ENCODE peak calls at places on chromosome 5, in five cellular contexts. One of them, this sample, is unnamed.

GRCh38 chr5:137096149-137097103 is 402.7 kb downstream of the SPOCK1 start:
- DNase-seq in stimulated activated CD8-positive, alpha-beta memory T cell treated with anti-CD3 and anti-CD28 coated beads, Interleukin-4, amount 100 ng/mL, for 1 hour: no peak
- DNase-seq in HuH-7.5: no peak
- DNase-seq in OCI-M1: no peak
- DNase-seq in spleen: no peak
- DNase-seq in this sample: no peak

GRCh38 chr5:67578011-67578410 is 381.4 kb upstream of the CD180 start:
- DNase-seq in stimulated activated CD8-positive, alpha-beta memory T cell treated with anti-CD3 and anti-CD28 coated beads, Interleukin-4, amount 100 ng/mL, for 1 hour: no peak
- DNase-seq in HuH-7.5: no peak
- DNase-seq in OCI-M1: no peak
- DNase-seq in spleen: no peak
- DNase-seq in this sample: no peak

GRCh38 chr5:32342656-32343055 is 29.9 kb upstream of the MTMR12 start:
- DNase-seq in stimulated activated CD8-positive, alpha-beta memory T cell treated with anti-CD3 and anti-CD28 coated beads, Interleukin-4, amount 100 ng/mL, for 1 hour: no peak
- DNase-seq in HuH-7.5: no peak
- DNase-seq in OCI-M1: no peak
- DNase-seq in spleen: no peak
- DNase-seq in this sample: no peak

GRCh38 chr5:167587768-167588167 is 703.7 kb upstream of the WWC1 start:
- DNase-seq in stimulated activated CD8-positive, alpha-beta memory T cell treated with anti-CD3 and anti-CD28 coated beads, Interleukin-4, amount 100 ng/mL, for 1 hour: no peak
- DNase-seq in HuH-7.5: peak
- DNase-seq in OCI-M1: peak
- DNase-seq in spleen: no peak
- DNase-seq in this sample: no peak

GRCh38 chr5:168187599-168187998 is 103.8 kb upstream of the WWC1 start:
- DNase-seq in stimulated activated CD8-positive, alpha-beta memory T cell treated with anti-CD3 and anti-CD28 coated beads, Interleukin-4, amount 100 ng/mL, for 1 hour: no peak
- DNase-seq in HuH-7.5: no peak
- DNase-seq in OCI-M1: no peak
- DNase-seq in spleen: no peak
- DNase-seq in this sample: no peak

GRCh38 chr5:40813698-40814281 is 15.6 kb upstream of the PRKAA1 start:
- DNase-seq in stimulated activated CD8-positive, alpha-beta memory T cell treated with anti-CD3 and anti-CD28 coated beads, Interleukin-4, amount 100 ng/mL, for 1 hour: no peak
- DNase-seq in HuH-7.5: no peak
- DNase-seq in OCI-M1: no peak
- DNase-seq in spleen: no peak
- DNase-seq in this sample: no peak

GRCh38 chr5:124596595-124597388 is 149.6 kb downstream of the ZNF608 start:
- DNase-seq in stimulated activated CD8-positive, alpha-beta memory T cell treated with anti-CD3 and anti-CD28 coated beads, Interleukin-4, amount 100 ng/mL, for 1 hour: no peak
- DNase-seq in HuH-7.5: no peak
- DNase-seq in OCI-M1: no peak
- DNase-seq in spleen: no peak
- DNase-seq in this sample: peak

GRCh38 chr5:72427488-72428437 is 79.4 kb downstream of the ZNF366 start:
- DNase-seq in stimulated activated CD8-positive, alpha-beta memory T cell treated with anti-CD3 and anti-CD28 coated beads, Interleukin-4, amount 100 ng/mL, for 1 hour: no peak
- DNase-seq in HuH-7.5: no peak
- DNase-seq in OCI-M1: no peak
- DNase-seq in spleen: no peak
- DNase-seq in this sample: no peak

GRCh38 chr5:44001675-44002380 is 387.4 kb downstream of the FGF10 start:
- DNase-seq in stimulated activated CD8-positive, alpha-beta memory T cell treated with anti-CD3 and anti-CD28 coated beads, Interleukin-4, amount 100 ng/mL, for 1 hour: no peak
- DNase-seq in HuH-7.5: no peak
- DNase-seq in OCI-M1: no peak
- DNase-seq in spleen: no peak
- DNase-seq in this sample: no peak

GRCh38 chr5:58185397-58186195 is 274.3 kb downstream of the PLK2 start:
- DNase-seq in stimulated activated CD8-positive, alpha-beta memory T cell treated with anti-CD3 and anti-CD28 coated beads, Interleukin-4, amount 100 ng/mL, for 1 hour: no peak
- DNase-seq in HuH-7.5: no peak
- DNase-seq in OCI-M1: no peak
- DNase-seq in spleen: no peak
- DNase-seq in this sample: no peak

GRCh38 chr5:148205044-148205813 is 2.4 kb downstream of the SPINK6 start:
- DNase-seq in stimulated activated CD8-positive, alpha-beta memory T cell treated with anti-CD3 and anti-CD28 coated beads, Interleukin-4, amount 100 ng/mL, for 1 hour: no peak
- DNase-seq in HuH-7.5: no peak
- DNase-seq in OCI-M1: peak
- DNase-seq in spleen: no peak
- DNase-seq in this sample: no peak

GRCh38 chr5:132272341-132273210 is 15.1 kb downstream of the PDLIM4 start:
- DNase-seq in stimulated activated CD8-positive, alpha-beta memory T cell treated with anti-CD3 and anti-CD28 coated beads, Interleukin-4, amount 100 ng/mL, for 1 hour: peak
- DNase-seq in HuH-7.5: peak
- DNase-seq in OCI-M1: peak
- DNase-seq in spleen: peak
- DNase-seq in this sample: peak

GRCh38 chr5:179250561-179251225 is 94.6 kb downstream of the ADAMTS2 start:
- DNase-seq in stimulated activated CD8-positive, alpha-beta memory T cell treated with anti-CD3 and anti-CD28 coated beads, Interleukin-4, amount 100 ng/mL, for 1 hour: no peak
- DNase-seq in HuH-7.5: no peak
- DNase-seq in OCI-M1: no peak
- DNase-seq in spleen: peak
- DNase-seq in this sample: no peak

GRCh38 chr5:133969654-133970324 is 1.4 kb upstream of the C5orf15 start:
- DNase-seq in stimulated activated CD8-positive, alpha-beta memory T cell treated with anti-CD3 and anti-CD28 coated beads, Interleukin-4, amount 100 ng/mL, for 1 hour: no peak
- DNase-seq in HuH-7.5: no peak
- DNase-seq in OCI-M1: peak
- DNase-seq in spleen: no peak
- DNase-seq in this sample: peak

GRCh38 chr5:178331491-178331981 is 98.9 kb upstream of the PHYKPL start:
- DNase-seq in stimulated activated CD8-positive, alpha-beta memory T cell treated with anti-CD3 and anti-CD28 coated beads, Interleukin-4, amount 100 ng/mL, for 1 hour: no peak
- DNase-seq in HuH-7.5: no peak
- DNase-seq in OCI-M1: no peak
- DNase-seq in spleen: peak
- DNase-seq in this sample: no peak

GRCh38 chr5:152912924-152913323 is 507.8 kb upstream of the NMUR2 start:
- DNase-seq in stimulated activated CD8-positive, alpha-beta memory T cell treated with anti-CD3 and anti-CD28 coated beads, Interleukin-4, amount 100 ng/mL, for 1 hour: no peak
- DNase-seq in HuH-7.5: no peak
- DNase-seq in OCI-M1: no peak
- DNase-seq in spleen: no peak
- DNase-seq in this sample: no peak

GRCh38 chr5:173673295-173674170 is 57.1 kb upstream of the BOD1 start:
- DNase-seq in stimulated activated CD8-positive, alpha-beta memory T cell treated with anti-CD3 and anti-CD28 coated beads, Interleukin-4, amount 100 ng/mL, for 1 hour: no peak
- DNase-seq in HuH-7.5: no peak
- DNase-seq in OCI-M1: no peak
- DNase-seq in spleen: no peak
- DNase-seq in this sample: no peak

GRCh38 chr5:146072595-146072994 is 32.8 kb downstream of the PLAC8L1 start:
- DNase-seq in stimulated activated CD8-positive, alpha-beta memory T cell treated with anti-CD3 and anti-CD28 coated beads, Interleukin-4, amount 100 ng/mL, for 1 hour: no peak
- DNase-seq in HuH-7.5: no peak
- DNase-seq in OCI-M1: no peak
- DNase-seq in spleen: no peak
- DNase-seq in this sample: no peak

GRCh38 chr5:154771383-154771901 is 16.3 kb downstream of the LARP1 start:
- DNase-seq in stimulated activated CD8-positive, alpha-beta memory T cell treated with anti-CD3 and anti-CD28 coated beads, Interleukin-4, amount 100 ng/mL, for 1 hour: no peak
- DNase-seq in HuH-7.5: no peak
- DNase-seq in OCI-M1: no peak
- DNase-seq in spleen: no peak
- DNase-seq in this sample: no peak

GRCh38 chr5:96752341-96753016 is 55.3 kb downstream of the ERAP1 start:
- DNase-seq in stimulated activated CD8-positive, alpha-beta memory T cell treated with anti-CD3 and anti-CD28 coated beads, Interleukin-4, amount 100 ng/mL, for 1 hour: no peak
- DNase-seq in HuH-7.5: peak
- DNase-seq in OCI-M1: peak
- DNase-seq in spleen: no peak
- DNase-seq in this sample: peak

GRCh38 chr5:122091942-122092600 is 14.0 kb upstream of the LOX start:
- DNase-seq in stimulated activated CD8-positive, alpha-beta memory T cell treated with anti-CD3 and anti-CD28 coated beads, Interleukin-4, amount 100 ng/mL, for 1 hour: no peak
- DNase-seq in HuH-7.5: no peak
- DNase-seq in OCI-M1: peak
- DNase-seq in spleen: no peak
- DNase-seq in this sample: no peak

GRCh38 chr5:121675932-121676331 is 175.8 kb upstream of the FTMT start:
- DNase-seq in stimulated activated CD8-positive, alpha-beta memory T cell treated with anti-CD3 and anti-CD28 coated beads, Interleukin-4, amount 100 ng/mL, for 1 hour: no peak
- DNase-seq in HuH-7.5: no peak
- DNase-seq in OCI-M1: no peak
- DNase-seq in spleen: no peak
- DNase-seq in this sample: no peak

GRCh38 chr5:34977934-34978616 is 48.7 kb downstream of the DNAJC21 start:
- DNase-seq in stimulated activated CD8-positive, alpha-beta memory T cell treated with anti-CD3 and anti-CD28 coated beads, Interleukin-4, amount 100 ng/mL, for 1 hour: no peak
- DNase-seq in HuH-7.5: no peak
- DNase-seq in OCI-M1: no peak
- DNase-seq in spleen: no peak
- DNase-seq in this sample: no peak

GRCh38 chr5:91223886-91224285 is 159.2 kb downstream of the ARRDC3 start:
- DNase-seq in stimulated activated CD8-positive, alpha-beta memory T cell treated with anti-CD3 and anti-CD28 coated beads, Interleukin-4, amount 100 ng/mL, for 1 hour: no peak
- DNase-seq in HuH-7.5: no peak
- DNase-seq in OCI-M1: no peak
- DNase-seq in spleen: no peak
- DNase-seq in this sample: no peak

GRCh38 chr5:54278031-54278830 is 32.1 kb downstream of the ARL15 start:
- DNase-seq in stimulated activated CD8-positive, alpha-beta memory T cell treated with anti-CD3 and anti-CD28 coated beads, Interleukin-4, amount 100 ng/mL, for 1 hour: no peak
- DNase-seq in HuH-7.5: no peak
- DNase-seq in OCI-M1: no peak
- DNase-seq in spleen: no peak
- DNase-seq in this sample: no peak

GRCh38 chr5:126972062-126972895 is 58.1 kb downstream of the MARCHF3 start:
- DNase-seq in stimulated activated CD8-positive, alpha-beta memory T cell treated with anti-CD3 and anti-CD28 coated beads, Interleukin-4, amount 100 ng/mL, for 1 hour: no peak
- DNase-seq in HuH-7.5: no peak
- DNase-seq in OCI-M1: peak
- DNase-seq in spleen: no peak
- DNase-seq in this sample: peak

GRCh38 chr5:165497707-165498106 is 1992.3 kb downstream of the MAT2B start:
- DNase-seq in stimulated activated CD8-positive, alpha-beta memory T cell treated with anti-CD3 and anti-CD28 coated beads, Interleukin-4, amount 100 ng/mL, for 1 hour: no peak
- DNase-seq in HuH-7.5: no peak
- DNase-seq in OCI-M1: peak
- DNase-seq in spleen: no peak
- DNase-seq in this sample: peak

GRCh38 chr5:112418412-112419049 is 546 bp downstream of the EPB41L4A start:
- DNase-seq in stimulated activated CD8-positive, alpha-beta memory T cell treated with anti-CD3 and anti-CD28 coated beads, Interleukin-4, amount 100 ng/mL, for 1 hour: no peak
- DNase-seq in HuH-7.5: no peak
- DNase-seq in OCI-M1: no peak
- DNase-seq in spleen: no peak
- DNase-seq in this sample: no peak

This sample was measured in K562.